ENCODE peak calls at places on chromosomes 1 and 21, in eight cellular contexts. One of them, this sample, is unnamed.

GRCh38 chr1:119046429-119047039 is 58.4 kb upstream of the TBX15 start:
- DNase-seq in AG04449: peak; percentile 12
- DNase-seq in dorsolateral prefrontal cortex: no peak
- DNase-seq in breast epithelium: no peak
- DNase-seq in lower leg skin: no peak
- DNase-seq in astrocyte of the spinal cord: peak; percentile 80
- DNase-seq in tibial artery: no peak
- DNase-seq in prostate gland: no peak
- DNase-seq in this sample: peak; percentile 29

GRCh38 chr1:115179397-115179835 is 90.1 kb upstream of the TSPAN2 start:
- DNase-seq in lower leg skin: no peak
- DNase-seq in astrocyte of the spinal cord: peak; percentile 97
- DNase-seq in tibial artery: no peak
- DNase-seq in dorsolateral prefrontal cortex: no peak
- DNase-seq in AG04449: peak; percentile 83
- DNase-seq in breast epithelium: no peak
- DNase-seq in prostate gland: no peak
- DNase-seq in this sample: peak; percentile 93

GRCh38 chr1:8424539-8425116 is 106.7 kb downstream of the SLC45A1 start:
- DNase-seq in prostate gland: peak; percentile 82
- DNase-seq in dorsolateral prefrontal cortex: no peak
- DNase-seq in lower leg skin: peak; percentile 73
- DNase-seq in astrocyte of the spinal cord: no peak
- DNase-seq in AG04449: no peak
- DNase-seq in breast epithelium: peak; percentile 65
- DNase-seq in tibial artery: peak; percentile 71
- DNase-seq in this sample: no peak

GRCh38 chr1:230167419-230167852 is 100.4 kb downstream of the GALNT2 start:
- DNase-seq in breast epithelium: no peak
- DNase-seq in astrocyte of the spinal cord: peak; percentile 59
- DNase-seq in tibial artery: no peak
- DNase-seq in prostate gland: no peak
- DNase-seq in AG04449: no peak
- DNase-seq in lower leg skin: no peak
- DNase-seq in dorsolateral prefrontal cortex: no peak
- DNase-seq in this sample: peak; percentile 56

GRCh38 chr1:9388628-9389184 is 96.0 kb downstream of the SPSB1 start:
- DNase-seq in dorsolateral prefrontal cortex: no peak
- DNase-seq in AG04449: no peak
- DNase-seq in tibial artery: no peak
- DNase-seq in prostate gland: no peak
- DNase-seq in breast epithelium: no peak
- DNase-seq in lower leg skin: no peak
- DNase-seq in astrocyte of the spinal cord: peak; percentile 52
- DNase-seq in this sample: peak; percentile 70

GRCh38 chr1:94723899-94724298 is 96.3 kb upstream of the SLC44A3 start:
- DNase-seq in astrocyte of the spinal cord: no peak
- DNase-seq in AG04449: no peak
- DNase-seq in lower leg skin: no peak
- DNase-seq in dorsolateral prefrontal cortex: no peak
- DNase-seq in prostate gland: no peak
- DNase-seq in breast epithelium: no peak
- DNase-seq in tibial artery: no peak
- DNase-seq in this sample: peak; percentile 21

GRCh38 chr1:174013864-174014418 is 8.2 kb downstream of the RC3H1 start:
- DNase-seq in breast epithelium: no peak
- DNase-seq in dorsolateral prefrontal cortex: no peak
- DNase-seq in AG04449: no peak
- DNase-seq in astrocyte of the spinal cord: no peak
- DNase-seq in tibial artery: no peak
- DNase-seq in prostate gland: no peak
- DNase-seq in lower leg skin: no peak
- DNase-seq in this sample: no peak

GRCh38 chr1:17966341-17966740 is 141.3 kb upstream of the IGSF21 start:
- DNase-seq in astrocyte of the spinal cord: no peak
- DNase-seq in prostate gland: no peak
- DNase-seq in AG04449: no peak
- DNase-seq in dorsolateral prefrontal cortex: peak; percentile 88
- DNase-seq in breast epithelium: no peak
- DNase-seq in tibial artery: no peak
- DNase-seq in lower leg skin: no peak
- DNase-seq in this sample: no peak

GRCh38 chr21:45981641-45982255 is at the start of gene COL6A1:
- DNase-seq in lower leg skin: peak; percentile 49
- DNase-seq in AG04449: no peak
- DNase-seq in tibial artery: peak; percentile 72
- DNase-seq in dorsolateral prefrontal cortex: peak; percentile 27
- DNase-seq in astrocyte of the spinal cord: peak; percentile 70
- DNase-seq in prostate gland: peak; percentile 48
- DNase-seq in breast epithelium: peak; percentile 47
- DNase-seq in this sample: peak; percentile 71

GRCh38 chr1:200323856-200324400 is 85.9 kb downstream of the ZNF281 start:
- DNase-seq in astrocyte of the spinal cord: no peak
- DNase-seq in tibial artery: no peak
- DNase-seq in breast epithelium: no peak
- DNase-seq in prostate gland: no peak
- DNase-seq in AG04449: no peak
- DNase-seq in dorsolateral prefrontal cortex: no peak
- DNase-seq in lower leg skin: no peak
- DNase-seq in this sample: peak; percentile 76

GRCh38 chr1:217088521-217089221 is 365.4 kb upstream of the ESRRG start:
- DNase-seq in lower leg skin: no peak
- DNase-seq in tibial artery: no peak
- DNase-seq in dorsolateral prefrontal cortex: no peak
- DNase-seq in prostate gland: no peak
- DNase-seq in AG04449: no peak
- DNase-seq in breast epithelium: no peak
- DNase-seq in astrocyte of the spinal cord: peak; percentile 2
- DNase-seq in this sample: no peak

DNA sequence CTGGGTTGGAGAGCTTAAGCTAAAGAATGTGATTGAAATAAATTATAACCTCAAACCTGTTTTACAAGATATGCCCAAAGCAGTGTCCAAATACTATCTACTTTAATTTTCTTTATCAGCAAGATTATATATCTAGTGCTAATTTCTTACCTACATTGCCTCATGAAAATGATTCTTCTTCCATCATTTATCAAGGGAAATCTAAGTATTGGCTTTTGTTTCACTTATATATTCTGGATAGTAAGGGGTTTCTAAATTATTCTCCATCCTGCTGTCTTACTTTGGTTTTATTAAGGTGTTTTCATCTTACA is 81.2 kb downstream of the PHTF1 start:
- DNase-seq in astrocyte of the spinal cord: no peak
- DNase-seq in lower leg skin: no peak
- DNase-seq in prostate gland: no peak
- DNase-seq in breast epithelium: no peak
- DNase-seq in AG04449: no peak
- DNase-seq in dorsolateral prefrontal cortex: no peak
- DNase-seq in tibial artery: no peak
- DNase-seq in this sample: no peak
- TF ChIP-seq CTCF in astrocyte of the spinal cord: no peak
- TF ChIP-seq CTCF in lower leg skin: no peak
- TF ChIP-seq CTCF in prostate gland: no peak
- TF ChIP-seq CTCF in breast epithelium: no peak
- TF ChIP-seq CTCF in AG04449: no peak
- TF ChIP-seq CTCF in dorsolateral prefrontal cortex: no peak
- TF ChIP-seq CTCF in tibial artery: no peak
- TF ChIP-seq CTCF in this sample: no peak

DNA sequence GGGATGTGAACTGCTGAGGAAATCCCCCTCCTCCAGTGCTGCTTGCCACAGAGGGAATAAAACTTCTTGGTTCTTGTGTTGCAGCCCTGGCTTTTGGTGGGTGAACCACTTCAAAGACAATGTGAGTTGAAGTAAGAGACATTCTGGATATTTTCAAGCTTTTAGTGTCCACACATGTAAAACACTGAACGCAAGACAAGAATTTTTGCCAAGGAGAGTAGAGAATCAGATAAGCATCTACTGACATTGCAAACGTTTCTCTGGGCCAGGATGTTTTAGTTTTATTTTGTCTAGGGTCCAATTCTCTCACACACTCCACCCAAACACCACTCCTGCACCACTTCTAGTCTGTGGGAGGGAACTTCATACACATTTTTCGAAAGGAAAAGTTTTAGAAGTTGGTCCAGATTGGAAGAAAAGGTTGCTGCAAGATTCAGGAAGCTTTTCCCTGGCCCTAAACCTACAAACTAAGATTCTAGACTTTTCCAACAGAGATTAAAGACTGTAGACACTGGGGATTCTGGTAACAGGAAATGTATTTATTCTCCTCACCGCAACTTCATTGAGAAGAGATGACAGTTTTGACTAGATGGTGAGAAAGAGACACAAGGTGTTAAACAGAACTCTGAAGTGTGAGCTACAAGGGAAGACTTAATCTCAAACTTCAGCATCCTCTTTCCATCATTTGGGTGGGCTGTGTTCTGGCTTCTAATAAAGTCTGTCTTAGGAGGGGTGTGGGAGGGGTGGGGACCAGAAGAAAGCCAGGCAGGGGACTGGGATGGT is 16.1 kb downstream of the FASLG start:
- DNase-seq in tibial artery: no peak
- DNase-seq in AG04449: no peak
- DNase-seq in breast epithelium: no peak
- DNase-seq in astrocyte of the spinal cord: no peak
- DNase-seq in dorsolateral prefrontal cortex: no peak
- DNase-seq in prostate gland: no peak
- DNase-seq in lower leg skin: no peak
- DNase-seq in this sample: no peak
- H3K4me3 ChIP-seq in tibial artery: no peak overlapping the region
- H3K4me3 ChIP-seq in AG04449: no peak overlapping the region
- H3K4me3 ChIP-seq in breast epithelium: peak overlapping the region; percentile 9
- H3K4me3 ChIP-seq in astrocyte of the spinal cord: no peak overlapping the region
- H3K4me3 ChIP-seq in dorsolateral prefrontal cortex: no peak overlapping the region
- H3K4me3 ChIP-seq in prostate gland: no peak overlapping the region
- H3K4me3 ChIP-seq in lower leg skin: no peak overlapping the region
- H3K4me3 ChIP-seq in this sample: no peak overlapping the region

GRCh38 chr1:13927736-13928135 is 227.7 kb downstream of the PRDM2 start:
- DNase-seq in prostate gland: no peak
- DNase-seq in dorsolateral prefrontal cortex: no peak
- DNase-seq in tibial artery: no peak
- DNase-seq in lower leg skin: no peak
- DNase-seq in AG04449: no peak
- DNase-seq in breast epithelium: no peak
- DNase-seq in astrocyte of the spinal cord: no peak
- DNase-seq in this sample: no peak

GRCh38 chr1:13935336-13935735 is 235.3 kb downstream of the PRDM2 start:
- DNase-seq in AG04449: no peak
- DNase-seq in astrocyte of the spinal cord: no peak
- DNase-seq in dorsolateral prefrontal cortex: no peak
- DNase-seq in tibial artery: no peak
- DNase-seq in lower leg skin: no peak
- DNase-seq in prostate gland: no peak
- DNase-seq in breast epithelium: no peak
- DNase-seq in this sample: no peak

GRCh38 chr1:13926556-13926955 is 226.6 kb downstream of the PRDM2 start:
- DNase-seq in lower leg skin: no peak
- DNase-seq in astrocyte of the spinal cord: no peak
- DNase-seq in prostate gland: no peak
- DNase-seq in dorsolateral prefrontal cortex: no peak
- DNase-seq in breast epithelium: no peak
- DNase-seq in AG04449: no peak
- DNase-seq in tibial artery: no peak
- DNase-seq in this sample: no peak

DNA sequence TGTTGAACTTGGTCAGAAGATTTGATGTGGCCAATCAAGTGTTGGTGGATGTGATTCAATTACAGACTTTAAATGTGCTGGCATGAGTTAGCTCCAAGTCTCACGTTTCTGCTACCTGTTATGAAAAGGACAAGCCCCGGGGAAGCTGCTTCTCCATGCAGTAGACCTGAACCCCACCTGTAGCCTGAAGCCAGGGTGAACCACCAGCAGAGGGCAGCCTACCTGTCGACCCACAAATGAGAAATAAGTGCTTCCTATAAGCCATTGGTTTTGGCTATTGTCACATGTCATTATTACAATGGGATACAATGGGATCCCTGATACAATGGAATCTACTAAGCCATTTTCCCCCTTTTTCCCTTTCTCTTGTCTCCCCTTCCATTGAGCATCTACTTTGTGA is 230.2 kb downstream of the PRDM2 start:
- DNase-seq in dorsolateral prefrontal cortex: no peak
- DNase-seq in AG04449: no peak
- DNase-seq in lower leg skin: no peak
- DNase-seq in astrocyte of the spinal cord: no peak
- DNase-seq in tibial artery: no peak
- DNase-seq in breast epithelium: no peak
- DNase-seq in prostate gland: no peak
- DNase-seq in this sample: peak; percentile 16
- TF ChIP-seq CTCF in dorsolateral prefrontal cortex: no peak
- TF ChIP-seq CTCF in AG04449: no peak
- TF ChIP-seq CTCF in lower leg skin: no peak
- TF ChIP-seq CTCF in astrocyte of the spinal cord: no peak
- TF ChIP-seq CTCF in tibial artery: no peak
- TF ChIP-seq CTCF in breast epithelium: no peak
- TF ChIP-seq CTCF in prostate gland: no peak
- TF ChIP-seq CTCF in this sample: no peak

GRCh38 chr1:95744731-95745130 is 510.7 kb downstream of the RWDD3 start:
- DNase-seq in prostate gland: no peak
- DNase-seq in dorsolateral prefrontal cortex: no peak
- DNase-seq in AG04449: no peak
- DNase-seq in astrocyte of the spinal cord: no peak
- DNase-seq in tibial artery: no peak
- DNase-seq in lower leg skin: no peak
- DNase-seq in breast epithelium: no peak
- DNase-seq in this sample: no peak
- H3K4me3 ChIP-seq in prostate gland: no peak overlapping the region
- H3K4me3 ChIP-seq in dorsolateral prefrontal cortex: no peak overlapping the region
- H3K4me3 ChIP-seq in AG04449: no peak overlapping the region
- H3K4me3 ChIP-seq in astrocyte of the spinal cord: no peak overlapping the region
- H3K4me3 ChIP-seq in tibial artery: no peak overlapping the region
- H3K4me3 ChIP-seq in lower leg skin: no peak overlapping the region
- H3K4me3 ChIP-seq in breast epithelium: no peak overlapping the region
- H3K4me3 ChIP-seq in this sample: no peak overlapping the region

GRCh38 chr1:5992814-5993552 is 758 bp upstream of the NPHP4 start:
- DNase-seq in breast epithelium: no peak
- DNase-seq in prostate gland: no peak
- DNase-seq in tibial artery: no peak
- DNase-seq in AG04449: no peak
- DNase-seq in lower leg skin: no peak
- DNase-seq in astrocyte of the spinal cord: no peak
- DNase-seq in dorsolateral prefrontal cortex: peak; percentile 35
- DNase-seq in this sample: peak; percentile 38
- TF ChIP-seq CTCF in breast epithelium: no peak
- TF ChIP-seq CTCF in prostate gland: no peak
- TF ChIP-seq CTCF in tibial artery: no peak
- TF ChIP-seq CTCF in AG04449: no peak
- TF ChIP-seq CTCF in lower leg skin: no peak
- TF ChIP-seq CTCF in astrocyte of the spinal cord: no peak
- TF ChIP-seq CTCF in dorsolateral prefrontal cortex: no peak
- TF ChIP-seq CTCF in this sample: no peak

GRCh38 chr21:42063578-42064521 is 7.3 kb upstream of the UMODL1 start:
- DNase-seq in breast epithelium: no peak
- DNase-seq in dorsolateral prefrontal cortex: no peak
- DNase-seq in AG04449: no peak
- DNase-seq in lower leg skin: no peak
- DNase-seq in tibial artery: no peak
- DNase-seq in prostate gland: peak; percentile 57
- DNase-seq in astrocyte of the spinal cord: no peak
- DNase-seq in this sample: no peak
- H3K4me3 ChIP-seq in breast epithelium: no peak overlapping the region
- H3K4me3 ChIP-seq in dorsolateral prefrontal cortex: no peak overlapping the region
- H3K4me3 ChIP-seq in AG04449: no peak overlapping the region
- H3K4me3 ChIP-seq in lower leg skin: no peak overlapping the region
- H3K4me3 ChIP-seq in tibial artery: no peak overlapping the region
- H3K4me3 ChIP-seq in prostate gland: no peak overlapping the region
- H3K4me3 ChIP-seq in astrocyte of the spinal cord: no peak overlapping the region
- H3K4me3 ChIP-seq in this sample: no peak overlapping the region